ENCODE peak calls at places on chromosomes 5 and 9, in four cellular contexts. D is HepG2, W is K562, T is SK-N-SH. U is an unnamed sample.

GRCh38 chr5:141431286-141431685 is 979 bp downstream of the PCDHGA12 start:
- DNase-seq in T (no peak), D (no peak), W (no peak), U (no peak)

GRCh38 chr9:33351547-33351946 is 50.8 kb downstream of the AQP7 start:
- DNase-seq in T (no peak), D (no peak), W (no peak), U (no peak)

GRCh38 chr5:128341056-128341455 is 197.0 kb downstream of the FBN2 start:
- DNase-seq in D (no peak), T (no peak), W (no peak), U (no peak)

GRCh38 chr9:24912767-24913166 is 367.1 kb upstream of the IZUMO3 start:
- DNase-seq in D (no peak), T (no peak), W (no peak), U (no peak)

GRCh38 chr9:86547596-86547995 is 193.4 kb upstream of the TUT7 start:
- DNase-seq in D (no peak), T (no peak), W (no peak), U (no peak)

GRCh38 chr5:140881889-140882590 is at the start of gene PCDHA13:
- DNase-seq in W (no peak), T (no peak), D (no peak), U (no peak)

GRCh38 chr5:71483355-71483754 is 27.9 kb downstream of the BDP1 start:
- DNase-seq in T (no peak), W (no peak), D (peak), U (no peak)

GRCh38 chr5:74903165-74903787 is 37.1 kb upstream of the FAM169A start:
- DNase-seq in T (peak), W (peak), D (peak), U (peak)

GRCh38 chr9:69248005-69248404 is 73.9 kb downstream of the TJP2 start:
- DNase-seq in D (no peak), T (no peak), W (no peak), U (no peak)

GRCh38 chr5:32276173-32276853 is 36.4 kb downstream of the MTMR12 start:
- DNase-seq in W (no peak), D (peak), T (no peak), U (peak)

GRCh38 chr5:164868761-164869160 is 1363.3 kb downstream of the MAT2B start:
- DNase-seq in T (no peak), D (no peak), W (no peak), U (no peak)

GRCh38 chr5:109409061-109409843 is 522 bp downstream of the PJA2 start:
- DNase-seq in T (peak), W (peak), D (peak), U (peak)

GRCh38 chr5:42566658-42567313 is 143.5 kb downstream of the GHR start:
- DNase-seq in W (no peak), D (no peak), T (no peak), U (no peak)

GRCh38 chr5:88657166-88657565 is 225.8 kb downstream of the MEF2C start:
- DNase-seq in T (no peak), D (no peak), W (no peak), U (no peak)

GRCh38 chr5:3698412-3698811 is 102.8 kb downstream of the IRX1 start:
- DNase-seq in W (no peak), D (no peak), T (no peak), U (no peak)
- TF ChIP-seq FOXJ3 in W (no peak), D (no peak), T (no peak), U (no peak)

DNA sequence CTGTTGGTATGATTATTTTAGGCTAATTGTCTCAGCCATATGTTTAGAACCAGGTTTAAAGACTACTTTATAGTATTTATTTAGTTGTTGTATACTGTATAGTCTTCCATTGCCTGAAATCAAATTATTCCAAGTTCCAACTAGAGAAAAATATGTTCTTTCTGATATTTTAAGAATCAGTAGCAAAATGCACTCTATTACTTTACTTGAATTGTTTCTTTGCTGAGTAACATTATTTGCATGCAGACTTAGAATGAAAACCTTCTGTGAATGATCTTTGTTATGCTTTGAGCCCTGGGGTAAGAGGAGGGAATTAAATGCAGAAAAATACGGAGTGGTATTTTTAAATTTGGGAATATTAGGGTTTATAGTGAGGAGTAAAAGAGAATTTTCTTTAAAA is 47.9 kb downstream of the MEGF10 start:
- DNase-seq in T (no peak), D (no peak), W (no peak), U (no peak)
- TF ChIP-seq FOXJ3 in T (no peak), D (no peak), W (no peak), U (no peak)

DNA sequence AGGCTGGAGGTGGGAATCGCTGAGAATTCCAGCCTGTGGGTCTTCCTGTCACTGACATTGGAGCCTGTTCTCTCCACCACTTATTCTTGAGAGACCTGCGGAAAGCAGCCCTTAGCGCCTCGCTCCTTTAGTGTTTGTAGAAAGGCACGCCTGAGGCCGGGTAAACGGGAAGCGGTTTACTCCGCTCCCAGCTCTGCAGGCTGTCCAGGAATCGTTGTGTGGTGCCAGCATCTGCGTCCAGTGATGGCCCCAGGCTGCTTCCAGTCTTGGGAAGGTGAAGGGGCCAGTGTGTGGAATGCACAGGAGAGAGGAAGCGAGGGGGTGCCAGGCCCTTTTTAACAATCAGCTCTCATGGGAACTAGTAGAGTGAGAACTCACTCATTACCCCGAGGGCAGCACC is 44.6 kb upstream of the FCN2 start:
- DNase-seq in D (no peak), W (no peak), T (no peak), U (no peak)
- TF ChIP-seq FOXJ3 in D (no peak), W (no peak), T (no peak), U (no peak)

DNA sequence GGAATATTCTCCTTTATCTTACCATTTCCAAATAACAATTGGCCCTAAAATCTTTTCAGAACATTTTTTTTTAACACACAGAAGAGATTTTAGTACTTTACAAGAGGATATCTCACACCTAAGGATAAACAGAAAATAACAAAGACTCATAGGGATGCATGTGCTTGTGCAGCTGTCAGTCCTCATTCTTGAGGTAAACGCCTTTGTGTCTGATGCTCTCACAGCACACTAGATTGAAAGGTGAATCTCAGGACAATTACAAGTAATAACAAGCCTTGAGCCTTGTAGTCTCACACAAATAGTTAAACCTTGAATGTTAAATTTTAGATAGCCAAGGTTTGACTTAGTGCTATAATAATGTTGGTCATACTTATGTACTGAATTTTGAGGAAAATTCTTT is 439.2 kb downstream of the PTPRD start:
- DNase-seq in T (no peak), D (no peak), W (no peak), U (no peak)
- TF ChIP-seq FOXJ3 in T (no peak), D (no peak), W (no peak), U (no peak)

GRCh38 chr5:115386657-115387056 is 90.2 kb upstream of the CCDC112 start:
- DNase-seq in T (no peak), D (no peak), W (no peak), U (no peak)
- TF ChIP-seq FOXJ3 in T (no peak), D (no peak), W (no peak), U (no peak)

GRCh38 chr5:157941616-157942015 is 82.7 kb upstream of the CLINT1 start:
- DNase-seq in T (no peak), D (no peak), W (no peak), U (no peak)

GRCh38 chr5:157944938-157945337 is 86.0 kb upstream of the CLINT1 start:
- DNase-seq in T (no peak), D (no peak), W (no peak), U (no peak)

GRCh38 chr5:157947156-157947555 is 88.2 kb upstream of the CLINT1 start:
- DNase-seq in T (no peak), W (no peak), D (no peak), U (no peak)

GRCh38 chr5:157942595-157942994 is 83.7 kb upstream of the CLINT1 start:
- DNase-seq in W (no peak), D (no peak), T (no peak), U (no peak)

GRCh38 chr5:157944077-157944633 is 85.2 kb upstream of the CLINT1 start:
- DNase-seq in D (no peak), T (no peak), W (no peak), U (no peak)
- TF ChIP-seq FOXJ3 in D (no peak), T (no peak), W (no peak), U (no peak)

GRCh38 chr9:555493-555892 is 286.0 kb upstream of the DMRT1 start:
- DNase-seq in D (no peak), T (no peak), W (no peak), U (no peak)

GRCh38 chr9:549425-549997 is 292.0 kb upstream of the DMRT1 start:
- DNase-seq in D (no peak), W (no peak), T (no peak), U (no peak)

GRCh38 chr9:556199-556598 is 285.3 kb upstream of the DMRT1 start:
- DNase-seq in D (no peak), W (no peak), T (no peak), U (no peak)

GRCh38 chr9:550267-550790 is 291.2 kb upstream of the DMRT1 start:
- DNase-seq in D (no peak), W (no peak), T (no peak), U (no peak)

GRCh38 chr9:551986-552930 is 289.2 kb upstream of the DMRT1 start:
- DNase-seq in D (no peak), T (no peak), W (no peak), U (no peak)
- TF ChIP-seq FOXJ3 in D (no peak), T (no peak), W (no peak), U (no peak)

DNA sequence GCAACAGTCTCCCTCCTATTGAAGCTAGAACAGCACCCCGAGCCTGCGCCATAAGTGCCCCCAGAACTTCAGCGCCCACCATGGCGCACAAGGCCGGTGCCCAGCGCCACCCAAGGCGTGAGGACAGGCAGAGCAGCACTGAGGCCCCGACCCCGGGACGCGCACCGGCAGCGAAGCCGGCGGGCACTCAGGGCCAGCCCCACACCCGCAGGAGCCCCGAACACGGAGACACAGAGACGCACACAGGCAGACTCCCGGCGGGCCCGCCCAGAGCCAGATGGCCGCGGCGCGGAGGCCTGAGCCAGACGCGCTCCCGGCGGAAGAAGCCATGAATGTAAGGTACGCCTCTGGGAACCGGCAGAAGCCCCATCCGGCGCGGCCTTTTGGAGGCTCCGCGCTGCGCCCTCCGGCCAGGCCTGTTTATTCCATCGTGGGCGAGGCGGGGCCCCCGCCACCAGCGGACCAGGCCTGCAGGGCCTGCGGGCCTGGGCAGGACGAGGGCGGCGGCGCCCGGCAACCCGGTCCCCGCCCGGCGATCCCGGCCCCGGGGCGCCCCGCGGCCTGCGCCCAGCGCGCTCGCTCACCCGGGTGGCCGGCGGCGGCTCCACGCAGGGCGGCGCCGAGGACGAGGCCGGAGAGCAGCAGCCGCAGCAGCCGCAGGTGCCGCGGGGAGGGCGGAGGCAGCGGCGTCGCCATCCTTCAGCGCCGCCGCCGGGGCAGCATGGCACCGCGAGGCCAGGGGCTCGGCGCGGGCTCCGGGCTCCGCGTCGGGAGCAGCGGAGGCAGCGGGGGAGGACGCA is 483 bp downstream of the NPDC1 start:
- DNase-seq in D (no peak), W (peak), T (peak), U (peak)
- TF ChIP-seq FOXJ3 in D (no peak), W (no peak), T (no peak), U (no peak)

GRCh38 chr9:114072181-114073140 is 5.6 kb downstream of the AMBP start:
- DNase-seq in T (no peak), W (no peak), D (no peak), U (no peak)
- TF ChIP-seq FOXJ3 in T (no peak), W (no peak), D (no peak), U (no peak)

DNA sequence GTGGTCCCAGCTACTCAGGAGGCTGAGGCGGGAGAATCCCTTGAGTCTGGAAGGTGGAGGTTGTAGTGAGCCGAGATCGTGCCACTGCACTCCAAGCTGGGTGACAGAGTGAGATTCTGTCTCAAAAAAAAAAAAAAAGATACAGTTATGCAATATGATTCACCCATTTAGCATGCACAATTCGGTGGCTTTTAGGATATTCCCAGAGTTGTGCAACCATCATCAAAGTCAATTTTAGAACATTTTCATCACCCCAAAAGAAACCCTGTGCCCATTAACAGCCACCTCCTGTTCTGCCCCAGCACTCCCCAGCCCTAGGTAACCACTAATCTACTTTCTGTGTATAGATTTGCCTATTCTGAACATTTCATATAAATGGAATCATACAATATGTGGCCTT is 4.3 kb upstream of the DHFR start:
- DNase-seq in W (no peak), T (no peak), D (no peak), U (no peak)
- TF ChIP-seq FOXJ3 in W (no peak), T (no peak), D (no peak), U (no peak)

U was measured in WTC11.